ENCODE peak calls at places on chromosomes 2 and 18, in ten cellular contexts. C is MM.1S, D is GM23338, T is gastrocnemius medialis, S is fibroblast of lung, J is aorta, E is GM23248, U is substantia nigra, Z is psoas muscle, L is PC-3. W is an unnamed sample.

GRCh38 chr18:67232406-67232805 is 284.1 kb downstream of the DSEL start:
- DNase-seq in C (no peak), D (peak; percentile 29), T (no peak), S (peak; percentile 54), J (no peak), E (peak; percentile 88), U (no peak), Z (no peak), L (peak; percentile 67), W (peak; percentile 29)

GRCh38 chr2:154455871-154456270 is 242.6 kb upstream of the KCNJ3 start:
- DNase-seq in C (no peak), D (no peak), T (no peak), S (peak; percentile 46), J (no peak), E (peak; percentile 54), U (no peak), Z (no peak), L (no peak), W (no peak)

GRCh38 chr2:156476516-156477206 is 40.5 kb downstream of the GPD2 start:
- DNase-seq in C (peak; percentile 63), D (no peak), T (no peak), S (peak; percentile 36), J (no peak), E (peak; percentile 73), U (no peak), Z (no peak), L (peak; percentile 76), W (no peak)

GRCh38 chr2:192051533-192051932 is 143.2 kb downstream of the TMEFF2 start:
- DNase-seq in C (no peak), D (no peak), T (no peak), S (no peak), J (no peak), E (no peak), U (no peak), Z (no peak), L (no peak), W (no peak)

GRCh38 chr2:64338910-64339500 is 115.0 kb upstream of the LGALSL start:
- DNase-seq in C (no peak), D (no peak), T (no peak), S (peak; percentile 63), J (no peak), E (no peak), U (no peak), Z (no peak), L (peak; percentile 67), W (no peak)

GRCh38 chr18:72826736-72827135 is 41.1 kb downstream of the NETO1 start:
- DNase-seq in C (no peak), D (peak; percentile 63), T (no peak), S (no peak), J (no peak), E (no peak), U (no peak), Z (no peak), L (no peak), W (no peak)

GRCh38 chr2:172072279-172072678 is 13.0 kb upstream of the DLX1 start:
- DNase-seq in C (no peak), D (no peak), T (no peak), S (no peak), J (no peak), E (no peak), U (no peak), Z (no peak), L (no peak), W (no peak)

GRCh38 chr2:215528555-215528954 is 92.7 kb upstream of the FN1 start:
- DNase-seq in C (no peak), D (no peak), T (no peak), S (peak; percentile 91), J (no peak), E (peak; percentile 88), U (no peak), Z (no peak), L (peak; percentile 98), W (no peak)

GRCh38 chr18:47247036-47247832 is 4.2 kb downstream of the SKOR2 start:
- DNase-seq in C (no peak), D (peak; percentile 71), T (no peak), S (no peak), J (no peak), E (no peak), U (no peak), Z (no peak), L (no peak), W (no peak)

GRCh38 chr2:182358601-182359000 is 68.2 kb downstream of the PDE1A start:
- DNase-seq in C (no peak), D (no peak), T (no peak), S (no peak), J (no peak), E (no peak), U (no peak), Z (no peak), L (no peak), W (no peak)

GRCh38 chr2:182360012-182360662 is 66.7 kb downstream of the PDE1A start:
- DNase-seq in C (no peak), D (no peak), T (no peak), S (peak; percentile 93), J (peak; percentile 63), E (peak; percentile 39), U (no peak), Z (peak; percentile 35), L (peak; percentile 15), W (no peak)

GRCh38 chr2:182359027-182360011 is 67.5 kb downstream of the PDE1A start:
- DNase-seq in C (no peak), D (no peak), T (no peak), S (peak; percentile 80), J (no peak), E (no peak), U (no peak), Z (no peak), L (no peak), W (no peak)

GRCh38 chr2:182361477-182361876 is 65.4 kb downstream of the PDE1A start:
- DNase-seq in C (no peak), D (no peak), T (no peak), S (no peak), J (no peak), E (no peak), U (no peak), Z (no peak), L (no peak), W (no peak)

DNA sequence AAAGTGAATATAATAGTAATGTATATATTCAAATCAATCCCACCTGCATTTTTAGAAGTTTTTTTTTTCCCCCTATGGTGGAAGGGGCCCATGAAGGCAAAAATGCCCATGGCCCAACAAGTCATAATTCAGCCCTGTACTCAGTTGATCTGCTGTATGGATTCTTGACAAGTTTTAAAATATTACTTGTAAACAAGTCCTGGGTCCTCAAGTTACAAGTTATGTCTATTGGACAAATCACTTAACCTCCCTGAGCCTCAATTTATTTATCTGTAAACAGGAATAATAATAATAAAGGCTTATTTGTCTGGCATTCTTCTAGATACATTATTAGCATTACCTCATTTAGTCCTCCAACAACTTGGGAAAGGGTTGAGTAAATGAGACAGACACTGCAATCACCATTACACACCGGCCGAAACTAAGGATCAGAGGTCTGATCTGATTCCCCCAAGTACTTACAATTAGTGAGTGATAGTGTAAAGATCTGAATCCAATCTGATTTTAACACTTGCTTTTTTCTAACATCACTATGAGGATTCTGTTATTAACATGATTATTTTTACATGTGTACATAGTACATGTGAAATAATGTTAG is 66.1 kb downstream of the PDE1A start:
- DNase-seq in C (no peak), D (no peak), T (no peak), S (no peak), J (no peak), E (no peak), U (no peak), Z (no peak), L (no peak), W (no peak)
- H3K27ac ChIP-seq in C (no peak overlapping the region), D (no peak overlapping the region), T (no peak overlapping the region), S (no peak overlapping the region), J (no peak overlapping the region), E (no peak overlapping the region), U (no peak overlapping the region), Z (no peak overlapping the region), L (no peak overlapping the region), W (no peak overlapping the region)

GRCh38 chr2:143152652-143153051 is 23.4 kb downstream of the ARHGAP15 start:
- DNase-seq in C (no peak), D (no peak), T (no peak), S (no peak), J (no peak), E (no peak), U (no peak), Z (no peak), L (no peak), W (no peak)

GRCh38 chr2:143148757-143149156 is 19.5 kb downstream of the ARHGAP15 start:
- DNase-seq in C (no peak), D (no peak), T (no peak), S (no peak), J (no peak), E (no peak), U (no peak), Z (no peak), L (no peak), W (no peak)

GRCh38 chr2:143151111-143151752 is 22.0 kb downstream of the ARHGAP15 start:
- DNase-seq in C (no peak), D (no peak), T (no peak), S (no peak), J (no peak), E (no peak), U (no peak), Z (no peak), L (no peak), W (no peak)

GRCh38 chr2:143152219-143152618 is 23.0 kb downstream of the ARHGAP15 start:
- DNase-seq in C (no peak), D (no peak), T (no peak), S (no peak), J (no peak), E (no peak), U (no peak), Z (no peak), L (no peak), W (no peak)

DNA sequence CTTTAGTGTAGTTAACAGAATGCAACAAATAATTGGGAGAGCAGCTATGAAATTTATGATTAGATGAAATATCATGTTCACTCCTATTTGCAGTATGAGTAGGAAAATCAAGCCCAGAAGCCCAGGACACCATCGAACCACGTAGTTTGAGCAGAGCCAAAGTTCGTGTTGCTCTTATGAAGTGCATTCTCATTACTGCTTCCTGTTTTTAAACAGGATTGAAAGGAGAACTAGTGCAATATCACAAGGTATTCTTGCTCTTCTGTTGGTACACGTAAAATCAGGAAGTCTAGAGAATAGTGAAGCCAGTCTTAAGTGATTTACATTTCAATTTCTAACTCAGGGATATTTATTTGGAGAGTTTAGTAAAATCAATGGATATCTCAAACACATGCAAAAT is 21.1 kb downstream of the ARHGAP15 start:
- DNase-seq in C (no peak), D (no peak), T (no peak), S (no peak), J (no peak), E (no peak), U (no peak), Z (no peak), L (no peak), W (no peak)
- H3K27ac ChIP-seq in C (no peak overlapping the region), D (no peak overlapping the region), T (no peak overlapping the region), S (no peak overlapping the region), J (no peak overlapping the region), E (no peak overlapping the region), U (no peak overlapping the region), Z (no peak overlapping the region), L (no peak overlapping the region), W (no peak overlapping the region)

GRCh38 chr2:123047186-123047585 is 977.9 kb upstream of the CNTNAP5 start:
- DNase-seq in C (no peak), D (no peak), T (no peak), S (no peak), J (no peak), E (no peak), U (no peak), Z (no peak), L (peak; percentile 10), W (no peak)
- H3K27ac ChIP-seq in C (no peak overlapping the region), D (no peak overlapping the region), T (no peak overlapping the region), S (no peak overlapping the region), J (no peak overlapping the region), E (no peak overlapping the region), U (no peak overlapping the region), Z (no peak overlapping the region), L (no peak overlapping the region), W (no peak overlapping the region)

GRCh38 chr2:46404181-46404759 is 75.1 kb upstream of the TMEM247 start:
- DNase-seq in C (no peak), D (no peak), T (no peak), S (no peak), J (no peak), E (no peak), U (no peak), Z (no peak), L (no peak), W (no peak)
- H3K27ac ChIP-seq in C (no peak overlapping the region), D (no peak overlapping the region), T (no peak overlapping the region), S (no peak overlapping the region), J (no peak overlapping the region), E (no peak overlapping the region), U (no peak overlapping the region), Z (no peak overlapping the region), L (no peak overlapping the region), W (no peak overlapping the region)

W was measured in epithelial cell of prostate.